ENCODE peak calls at places on chromosomes 6 and 20, in four cellular contexts. O, J, R and X are unnamed samples.

GRCh38 chr6:109511832-109512231 is 28.8 kb upstream of the ZBTB24 start:
- DNase-seq in J (no peak), O (no peak), R (no peak), X (no peak)

GRCh38 chr6:56808871-56809359 is 146.0 kb upstream of the BEND6 start:
- DNase-seq in O (no peak), J (peak), R (no peak), X (no peak)

GRCh38 chr6:13089296-13089994 is 238.9 kb downstream of the TBC1D7 start:
- DNase-seq in R (no peak), J (no peak), O (no peak), X (no peak)

GRCh38 chr20:20763652-20764051 is 51.2 kb upstream of the RALGAPA2 start:
- DNase-seq in O (no peak), J (no peak), R (no peak), X (no peak)

GRCh38 chr6:137698636-137699035 is 168.4 kb upstream of the TNFAIP3 start:
- DNase-seq in J (no peak), O (no peak), R (no peak), X (no peak)

GRCh38 chr6:112842338-112842700 is 495.2 kb downstream of the RFPL4B start:
- DNase-seq in R (no peak), O (no peak), J (no peak), X (no peak)

GRCh38 chr6:43838276-43839036 is 68.4 kb downstream of the VEGFA start:
- DNase-seq in R (no peak), J (peak), O (no peak), X (peak)

GRCh38 chr20:42646250-42646649 is 543.5 kb downstream of the PTPRT start:
- DNase-seq in J (no peak), O (no peak), R (no peak), X (no peak)

GRCh38 chr6:2763345-2763841 is 1.8 kb upstream of the WRNIP1 start:
- DNase-seq in J (no peak), O (no peak), R (no peak), X (no peak)

GRCh38 chr6:151286192-151286591 is 46.4 kb downstream of the AKAP12 start:
- DNase-seq in J (no peak), O (no peak), R (no peak), X (no peak)

GRCh38 chr6:163705923-163706322 is 291.4 kb downstream of the QKI start:
- DNase-seq in O (no peak), R (no peak), J (no peak), X (no peak)

GRCh38 chr6:57013501-57013900 is 33.0 kb upstream of the KIAA1586 start:
- DNase-seq in R (no peak), O (no peak), J (peak), X (no peak)

GRCh38 chr20:58692579-58693225 is at the start of gene NPEPL1:
- DNase-seq in J (peak), R (peak), O (peak), X (peak)